ENCODE peak calls at places on chromosomes 7 and 10, in four cellular contexts. One of them, this sample, is unnamed. For H3K27me3, the result is how much of the 10 kb centered on the place peaks cover.

GRCh38 chr7:142412551-142413193 is 154.8 kb upstream of the PRSS58 start:
- DNase-seq in IMR-90: peak
- DNase-seq in neuronal stem cell: peak
- DNase-seq in mesendoderm: peak
- DNase-seq in this sample: peak

GRCh38 chr10:3776796-3777571 is 8.0 kb downstream of the KLF6 start:
- DNase-seq in IMR-90: peak
- DNase-seq in neuronal stem cell: no peak
- DNase-seq in mesendoderm: peak
- DNase-seq in this sample: peak

GRCh38 chr10:24963646-24964045 is 11.2 kb upstream of the PRTFDC1 start:
- DNase-seq in IMR-90: no peak
- DNase-seq in neuronal stem cell: no peak
- DNase-seq in mesendoderm: no peak
- DNase-seq in this sample: no peak

GRCh38 chr10:124079864-124080263 is 13.5 kb downstream of the CHST15 start:
- DNase-seq in IMR-90: no peak
- DNase-seq in neuronal stem cell: no peak
- DNase-seq in mesendoderm: no peak
- DNase-seq in this sample: no peak

GRCh38 chr10:130959752-130960195 is 351.7 kb downstream of the TCERG1L start:
- DNase-seq in IMR-90: no peak
- DNase-seq in neuronal stem cell: no peak
- DNase-seq in mesendoderm: no peak
- DNase-seq in this sample: no peak

GRCh38 chr7:2720024-2720423 is 32.0 kb downstream of the AMZ1 start:
- DNase-seq in IMR-90: no peak
- DNase-seq in neuronal stem cell: no peak
- DNase-seq in mesendoderm: no peak
- DNase-seq in this sample: no peak

GRCh38 chr10:42690449-42691360 is 52.3 kb upstream of the ZNF33B start:
- DNase-seq in IMR-90: no peak
- DNase-seq in neuronal stem cell: no peak
- DNase-seq in mesendoderm: peak
- DNase-seq in this sample: peak

GRCh38 chr7:92669616-92670153 is 79.5 kb upstream of the FAM133B start:
- DNase-seq in IMR-90: peak
- DNase-seq in neuronal stem cell: no peak
- DNase-seq in mesendoderm: no peak
- DNase-seq in this sample: no peak

GRCh38 chr10:13847201-13847631 is 260.5 kb downstream of the PRPF18 start:
- DNase-seq in IMR-90: no peak
- DNase-seq in neuronal stem cell: no peak
- DNase-seq in mesendoderm: peak
- DNase-seq in this sample: peak

GRCh38 chr10:97119058-97119832 is 66.5 kb downstream of the SLIT1 start:
- DNase-seq in IMR-90: no peak
- DNase-seq in neuronal stem cell: no peak
- DNase-seq in mesendoderm: peak
- DNase-seq in this sample: peak

GRCh38 chr10:3495281-3495680 is 289.7 kb downstream of the KLF6 start:
- DNase-seq in IMR-90: no peak
- DNase-seq in neuronal stem cell: no peak
- DNase-seq in mesendoderm: peak
- DNase-seq in this sample: no peak

GRCh38 chr10:54843932-54844331 is 42.9 kb upstream of the PCDH15 start:
- DNase-seq in IMR-90: no peak
- DNase-seq in neuronal stem cell: no peak
- DNase-seq in mesendoderm: no peak
- DNase-seq in this sample: no peak

GRCh38 chr10:24843256-24843655 is 109.2 kb downstream of the PRTFDC1 start:
- DNase-seq in IMR-90: no peak
- DNase-seq in neuronal stem cell: no peak
- DNase-seq in mesendoderm: no peak
- DNase-seq in this sample: no peak

GRCh38 chr7:47336178-47337020 is 245.5 kb downstream of the TNS3 start:
- DNase-seq in IMR-90: peak
- DNase-seq in neuronal stem cell: no peak
- DNase-seq in mesendoderm: no peak
- DNase-seq in this sample: no peak

GRCh38 chr10:79102056-79102874 is 33.5 kb downstream of the ZMIZ1 start:
- DNase-seq in IMR-90: peak
- DNase-seq in neuronal stem cell: no peak
- DNase-seq in mesendoderm: peak
- DNase-seq in this sample: no peak

GRCh38 chr10:127945335-127945734 is 38.4 kb downstream of the PTPRE start:
- DNase-seq in IMR-90: peak
- DNase-seq in neuronal stem cell: no peak
- DNase-seq in mesendoderm: no peak
- DNase-seq in this sample: no peak

GRCh38 chr10:111179514-111179913 is 102.7 kb downstream of the ADRA2A start:
- DNase-seq in IMR-90: no peak
- DNase-seq in neuronal stem cell: no peak
- DNase-seq in mesendoderm: no peak
- DNase-seq in this sample: no peak

GRCh38 chr10:4623200-4623599 is 202.8 kb upstream of the AKR1E2 start:
- DNase-seq in IMR-90: no peak
- DNase-seq in neuronal stem cell: no peak
- DNase-seq in mesendoderm: no peak
- DNase-seq in this sample: no peak

GRCh38 chr10:70331486-70332268 is 47.9 kb upstream of the NPFFR1 start:
- DNase-seq in IMR-90: peak
- DNase-seq in neuronal stem cell: no peak
- DNase-seq in mesendoderm: peak
- DNase-seq in this sample: no peak

GRCh38 chr7:30276203-30276900 is 8.0 kb upstream of the ZNRF2 start:
- DNase-seq in IMR-90: peak
- DNase-seq in neuronal stem cell: peak
- DNase-seq in mesendoderm: peak
- DNase-seq in this sample: peak

GRCh38 chr7:18458830-18459229 is 36.7 kb upstream of the HDAC9 start:
- DNase-seq in IMR-90: no peak
- DNase-seq in neuronal stem cell: no peak
- DNase-seq in mesendoderm: no peak
- DNase-seq in this sample: no peak

GRCh38 chr7:486216-486743 is 33.4 kb downstream of the PDGFA start:
- DNase-seq in IMR-90: no peak
- DNase-seq in neuronal stem cell: no peak
- DNase-seq in mesendoderm: no peak
- DNase-seq in this sample: no peak

GRCh38 chr10:5469353-5470061 is 29.9 kb downstream of the CALML5 start:
- DNase-seq in IMR-90: no peak
- DNase-seq in neuronal stem cell: no peak
- DNase-seq in mesendoderm: no peak
- DNase-seq in this sample: no peak

GRCh38 chr7:96118449-96119001 is 203.4 kb downstream of the SLC25A13 start:
- DNase-seq in IMR-90: no peak
- DNase-seq in neuronal stem cell: no peak
- DNase-seq in mesendoderm: peak
- DNase-seq in this sample: peak

GRCh38 chr7:74033372-74034311 is 5.7 kb downstream of the ELN start:
- DNase-seq in IMR-90: no peak
- DNase-seq in neuronal stem cell: no peak
- DNase-seq in mesendoderm: no peak
- DNase-seq in this sample: no peak

GRCh38 chr10:85851300-85851699 is 515.3 kb downstream of the GRID1 start:
- DNase-seq in IMR-90: no peak
- DNase-seq in neuronal stem cell: no peak
- DNase-seq in mesendoderm: no peak
- DNase-seq in this sample: no peak

GRCh38 chr7:140069298-140069949 is 6.7 kb upstream of the PARP12 start:
- DNase-seq in IMR-90: no peak
- DNase-seq in neuronal stem cell: no peak
- DNase-seq in mesendoderm: no peak
- DNase-seq in this sample: no peak

GRCh38 chr7:11171569-11172192 is 198.0 kb downstream of the PHF14 start:
- DNase-seq in IMR-90: no peak
- DNase-seq in neuronal stem cell: no peak
- DNase-seq in mesendoderm: peak
- DNase-seq in this sample: no peak

GRCh38 chr10:53843691-53844362 is 957.2 kb downstream of the PCDH15 start:
- DNase-seq in IMR-90: no peak
- DNase-seq in neuronal stem cell: no peak
- DNase-seq in mesendoderm: peak
- DNase-seq in this sample: no peak

GRCh38 chr7:16564909-16565426 is 38.3 kb downstream of the LRRC72 start:
- DNase-seq in IMR-90: peak
- DNase-seq in neuronal stem cell: peak
- DNase-seq in mesendoderm: peak
- DNase-seq in this sample: no peak

GRCh38 chr10:117078168-117078837 is 59.8 kb downstream of the VAX1 start:
- DNase-seq in IMR-90: no peak
- DNase-seq in neuronal stem cell: no peak
- DNase-seq in mesendoderm: no peak
- DNase-seq in this sample: no peak

GRCh38 chr10:99532687-99533495 is at the start of gene NKX2-3:
- DNase-seq in IMR-90: peak
- DNase-seq in neuronal stem cell: no peak
- DNase-seq in mesendoderm: peak
- DNase-seq in this sample: peak

GRCh38 chr7:52486267-52486666 is 549.2 kb upstream of the POM121L12 start:
- DNase-seq in IMR-90: no peak
- DNase-seq in neuronal stem cell: no peak
- DNase-seq in mesendoderm: no peak
- DNase-seq in this sample: no peak

GRCh38 chr7:2445047-2445446 is 31.2 kb downstream of the GRIFIN start:
- DNase-seq in IMR-90: no peak
- DNase-seq in neuronal stem cell: no peak
- DNase-seq in mesendoderm: no peak
- DNase-seq in this sample: no peak

GRCh38 chr10:80429521-80429966 is 21.2 kb downstream of the PRXL2A start:
- DNase-seq in IMR-90: no peak
- DNase-seq in neuronal stem cell: no peak
- DNase-seq in mesendoderm: no peak
- DNase-seq in this sample: no peak

DNA sequence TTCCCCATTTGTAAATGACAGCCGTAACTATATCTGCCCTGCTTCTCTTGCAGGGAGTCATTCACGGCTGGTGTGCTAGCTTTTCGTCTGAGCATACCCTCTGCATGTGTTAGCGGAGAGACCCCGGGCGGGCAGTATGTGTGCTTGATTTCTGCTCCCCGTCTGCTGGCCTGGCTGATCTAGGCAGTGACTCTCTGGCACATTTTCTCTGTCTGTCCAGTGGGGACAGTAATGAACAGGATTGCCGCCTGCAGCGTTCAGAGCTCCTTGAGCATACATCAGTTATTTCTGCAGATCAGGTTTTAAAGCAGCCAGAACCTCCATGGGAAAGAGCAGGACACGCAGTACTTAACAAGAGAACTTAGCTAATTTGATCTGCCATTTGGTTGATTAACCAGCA is 242.5 kb downstream of the CELF2 start:
- DNase-seq in IMR-90: no peak
- DNase-seq in neuronal stem cell: no peak
- DNase-seq in mesendoderm: peak
- DNase-seq in this sample: no peak
- H3K27me3 ChIP-seq in IMR-90: under half
- H3K27me3 ChIP-seq in neuronal stem cell: under half
- H3K27me3 ChIP-seq in mesendoderm: under half
- H3K27me3 ChIP-seq in this sample: under half

DNA sequence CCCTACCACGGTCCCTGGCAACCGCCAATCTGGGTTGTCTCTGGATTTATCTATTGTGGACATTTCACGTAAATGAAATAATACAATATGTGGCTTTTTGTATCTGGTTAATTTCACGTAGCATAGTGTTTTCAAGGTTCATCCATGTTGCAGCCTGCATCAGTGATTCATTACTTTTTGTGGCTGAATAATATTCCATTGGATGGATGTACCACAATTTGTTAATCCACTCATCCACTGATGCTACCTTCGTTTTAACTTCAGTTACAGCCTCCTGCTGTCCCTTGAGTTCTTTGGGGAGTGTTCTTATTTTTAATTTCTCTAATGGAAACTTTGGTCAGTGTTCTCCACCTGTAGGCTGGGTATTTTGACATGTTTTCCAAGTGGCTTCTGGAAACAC is 49.5 kb downstream of the GRK5 start:
- DNase-seq in IMR-90: no peak
- DNase-seq in neuronal stem cell: no peak
- DNase-seq in mesendoderm: no peak
- DNase-seq in this sample: no peak
- H3K18ac ChIP-seq in IMR-90: no peak
- H3K18ac ChIP-seq in neuronal stem cell: no peak
- H3K18ac ChIP-seq in mesendoderm: no peak
- H3K18ac ChIP-seq in this sample: no peak

GRCh38 chr10:28679941-28680752 is 2.8 kb downstream of the BAMBI start:
- DNase-seq in IMR-90: no peak
- DNase-seq in neuronal stem cell: no peak
- DNase-seq in mesendoderm: peak
- DNase-seq in this sample: no peak

GRCh38 chr10:28678687-28679457 is 1.6 kb downstream of the BAMBI start:
- DNase-seq in IMR-90: peak
- DNase-seq in neuronal stem cell: no peak
- DNase-seq in mesendoderm: peak
- DNase-seq in this sample: no peak

GRCh38 chr10:28676297-28676967 is 889 bp upstream of the BAMBI start:
- DNase-seq in IMR-90: no peak
- DNase-seq in neuronal stem cell: no peak
- DNase-seq in mesendoderm: peak
- DNase-seq in this sample: peak

GRCh38 chr10:28676968-28677888 is at the start of gene BAMBI:
- DNase-seq in IMR-90: peak
- DNase-seq in neuronal stem cell: peak
- DNase-seq in mesendoderm: peak
- DNase-seq in this sample: peak

DNA sequence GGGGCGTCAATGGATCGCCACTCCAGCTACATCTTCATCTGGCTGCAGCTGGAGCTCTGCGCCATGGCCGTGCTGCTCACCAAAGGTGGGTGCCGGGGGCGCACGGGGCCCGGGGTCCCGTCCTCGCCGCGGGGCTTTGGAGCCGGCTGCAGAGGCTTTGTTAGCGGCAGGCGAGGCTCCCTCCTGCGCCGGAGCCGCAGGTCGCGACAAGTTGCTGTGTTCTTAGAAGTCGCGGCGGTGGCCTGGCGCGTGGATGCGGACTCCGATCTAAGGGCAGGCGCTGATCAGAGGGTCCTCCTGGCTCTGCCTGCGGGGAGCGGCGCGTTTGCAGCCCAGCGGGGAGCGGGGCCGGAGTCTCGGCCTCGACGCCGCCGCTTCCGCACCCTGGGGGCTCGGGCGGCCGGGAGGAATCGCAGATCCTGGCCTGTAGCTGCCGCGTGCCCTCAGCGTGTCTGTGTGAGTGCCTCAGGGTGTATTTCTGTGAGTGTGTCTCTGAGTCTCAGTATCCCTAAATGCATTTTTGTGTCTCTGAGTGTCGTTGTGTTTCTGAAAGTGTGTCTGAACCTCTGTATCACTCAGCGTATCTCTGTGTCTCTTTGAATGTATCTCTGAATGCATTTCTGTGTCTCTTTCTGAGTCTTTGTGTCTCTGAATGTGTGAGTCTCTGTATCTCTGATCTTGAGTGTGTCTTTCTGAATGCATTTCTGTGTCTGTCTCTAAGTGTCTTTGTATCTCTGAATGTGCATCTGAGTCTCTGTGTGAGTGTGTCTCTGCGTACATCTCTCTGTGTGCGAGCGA is 767 bp downstream of the BAMBI start:
- DNase-seq in IMR-90: peak
- DNase-seq in neuronal stem cell: no peak
- DNase-seq in mesendoderm: peak
- DNase-seq in this sample: peak
- H3K27me3 ChIP-seq in IMR-90: under half
- H3K27me3 ChIP-seq in neuronal stem cell: under half
- H3K27me3 ChIP-seq in mesendoderm: under half
- H3K27me3 ChIP-seq in this sample: under half

GRCh38 chr7:55112056-55112455 is 93.2 kb downstream of the EGFR start:
- DNase-seq in IMR-90: no peak
- DNase-seq in neuronal stem cell: no peak
- DNase-seq in mesendoderm: no peak
- DNase-seq in this sample: no peak
- H3K18ac ChIP-seq in IMR-90: peak
- H3K18ac ChIP-seq in neuronal stem cell: no peak
- H3K18ac ChIP-seq in mesendoderm: no peak
- H3K18ac ChIP-seq in this sample: no peak